ENCODE peak calls at places on chromosomes 6 and 20, in five cellular contexts. One of them, this sample, is unnamed. For H3K27me3, the result is how much of the 10 kb centered on the place peaks cover.

GRCh38 chr6:125742433-125743120 is 6.9 kb upstream of the HEY2 start:
- DNase-seq in neural progenitor cell: no peak
- DNase-seq in A673: no peak
- DNase-seq in neuronal stem cell: no peak
- DNase-seq in colonic mucosa: no peak
- DNase-seq in this sample: no peak

GRCh38 chr20:44021186-44021585 is 106.5 kb downstream of the TOX2 start:
- DNase-seq in A673: no peak
- DNase-seq in neuronal stem cell: no peak
- DNase-seq in colonic mucosa: no peak
- DNase-seq in neural progenitor cell: no peak
- DNase-seq in this sample: no peak

GRCh38 chr6:52724041-52724405 is 39.3 kb downstream of the GSTA2 start:
- DNase-seq in colonic mucosa: no peak
- DNase-seq in neural progenitor cell: no peak
- DNase-seq in A673: no peak
- DNase-seq in neuronal stem cell: no peak
- DNase-seq in this sample: no peak

GRCh38 chr6:74100719-74101287 is 404.8 kb downstream of the CD109 start:
- DNase-seq in colonic mucosa: no peak
- DNase-seq in neural progenitor cell: no peak
- DNase-seq in neuronal stem cell: no peak
- DNase-seq in A673: peak
- DNase-seq in this sample: no peak

GRCh38 chr20:23061713-23062561 is 12.5 kb upstream of the THBD start:
- DNase-seq in neural progenitor cell: peak
- DNase-seq in A673: peak
- DNase-seq in colonic mucosa: no peak
- DNase-seq in neuronal stem cell: no peak
- DNase-seq in this sample: no peak

GRCh38 chr6:21773199-21773974 is 179.8 kb downstream of the SOX4 start:
- DNase-seq in neuronal stem cell: no peak
- DNase-seq in colonic mucosa: no peak
- DNase-seq in neural progenitor cell: no peak
- DNase-seq in A673: no peak
- DNase-seq in this sample: peak

GRCh38 chr20:12058201-12058600 is 140.5 kb downstream of the BTBD3 start:
- DNase-seq in neural progenitor cell: no peak
- DNase-seq in A673: peak
- DNase-seq in neuronal stem cell: no peak
- DNase-seq in colonic mucosa: no peak
- DNase-seq in this sample: no peak

GRCh38 chr6:21742238-21742660 is 148.7 kb downstream of the SOX4 start:
- DNase-seq in neural progenitor cell: no peak
- DNase-seq in neuronal stem cell: no peak
- DNase-seq in A673: peak
- DNase-seq in colonic mucosa: no peak
- DNase-seq in this sample: no peak

GRCh38 chr6:2900821-2901644 is 2.1 kb downstream of the SERPINB9 start:
- DNase-seq in colonic mucosa: no peak
- DNase-seq in neuronal stem cell: no peak
- DNase-seq in neural progenitor cell: no peak
- DNase-seq in A673: no peak
- DNase-seq in this sample: no peak

GRCh38 chr6:163926642-163927041 is 512.1 kb downstream of the QKI start:
- DNase-seq in neuronal stem cell: no peak
- DNase-seq in A673: no peak
- DNase-seq in colonic mucosa: no peak
- DNase-seq in neural progenitor cell: no peak
- DNase-seq in this sample: no peak

GRCh38 chr20:44166477-44166876 is 20.5 kb downstream of the JPH2 start:
- DNase-seq in A673: peak
- DNase-seq in neural progenitor cell: no peak
- DNase-seq in colonic mucosa: no peak
- DNase-seq in neuronal stem cell: no peak
- DNase-seq in this sample: no peak

GRCh38 chr6:99348823-99349619 is 453 bp downstream of the FAXC start:
- DNase-seq in neuronal stem cell: peak
- DNase-seq in colonic mucosa: no peak
- DNase-seq in A673: peak
- DNase-seq in neural progenitor cell: no peak
- DNase-seq in this sample: no peak

GRCh38 chr6:90714319-90714718 is 127.4 kb upstream of the MAP3K7 start:
- DNase-seq in neural progenitor cell: no peak
- DNase-seq in A673: no peak
- DNase-seq in colonic mucosa: no peak
- DNase-seq in neuronal stem cell: no peak
- DNase-seq in this sample: no peak

GRCh38 chr20:53691060-53691810 is 97.6 kb upstream of the ZNF217 start:
- DNase-seq in A673: no peak
- DNase-seq in neuronal stem cell: no peak
- DNase-seq in neural progenitor cell: no peak
- DNase-seq in colonic mucosa: no peak
- DNase-seq in this sample: no peak

GRCh38 chr6:117448732-117449131 is 23.0 kb upstream of the ROS1 start:
- DNase-seq in A673: peak
- DNase-seq in neuronal stem cell: no peak
- DNase-seq in neural progenitor cell: no peak
- DNase-seq in colonic mucosa: no peak
- DNase-seq in this sample: no peak

GRCh38 chr20:63025534-63026331 is 19.0 kb upstream of the BHLHE23 start:
- DNase-seq in A673: peak
- DNase-seq in colonic mucosa: no peak
- DNase-seq in neuronal stem cell: no peak
- DNase-seq in neural progenitor cell: no peak
- DNase-seq in this sample: no peak

GRCh38 chr20:10731190-10731955 is 57.6 kb upstream of the JAG1 start:
- DNase-seq in neural progenitor cell: no peak
- DNase-seq in colonic mucosa: no peak
- DNase-seq in neuronal stem cell: no peak
- DNase-seq in A673: no peak
- DNase-seq in this sample: no peak

GRCh38 chr20:38563802-38564431 is 17.1 kb upstream of the ADIG start:
- DNase-seq in A673: no peak
- DNase-seq in neural progenitor cell: no peak
- DNase-seq in neuronal stem cell: no peak
- DNase-seq in colonic mucosa: no peak
- DNase-seq in this sample: no peak
- H3K27me3 ChIP-seq in A673: under half
- H3K27me3 ChIP-seq in neural progenitor cell: under half
- H3K27me3 ChIP-seq in neuronal stem cell: under half
- H3K27me3 ChIP-seq in colonic mucosa: under half
- H3K27me3 ChIP-seq in this sample: under half

GRCh38 chr20:26208296-26209091 is 511.8 kb upstream of the ZNF337 start:
- DNase-seq in neuronal stem cell: peak
- DNase-seq in colonic mucosa: no peak
- DNase-seq in neural progenitor cell: peak
- DNase-seq in A673: no peak
- DNase-seq in this sample: no peak

GRCh38 chr20:26205350-26205749 is 508.7 kb upstream of the ZNF337 start:
- DNase-seq in A673: no peak
- DNase-seq in colonic mucosa: no peak
- DNase-seq in neuronal stem cell: no peak
- DNase-seq in neural progenitor cell: no peak
- DNase-seq in this sample: no peak

GRCh38 chr20:26209171-26209941 is 512.7 kb upstream of the ZNF337 start:
- DNase-seq in neural progenitor cell: peak
- DNase-seq in neuronal stem cell: peak
- DNase-seq in A673: peak
- DNase-seq in colonic mucosa: no peak
- DNase-seq in this sample: no peak

GRCh38 chr20:26207237-26207966 is 510.7 kb upstream of the ZNF337 start:
- DNase-seq in neural progenitor cell: no peak
- DNase-seq in neuronal stem cell: no peak
- DNase-seq in colonic mucosa: no peak
- DNase-seq in A673: no peak
- DNase-seq in this sample: no peak
- H3K27me3 ChIP-seq in neural progenitor cell: half or more
- H3K27me3 ChIP-seq in neuronal stem cell: under half
- H3K27me3 ChIP-seq in colonic mucosa: under half
- H3K27me3 ChIP-seq in A673: under half
- H3K27me3 ChIP-seq in this sample: under half

GRCh38 chr6:158522616-158523015 is 37.3 kb upstream of the TMEM181 start:
- DNase-seq in neural progenitor cell: no peak
- DNase-seq in A673: no peak
- DNase-seq in neuronal stem cell: no peak
- DNase-seq in colonic mucosa: no peak
- DNase-seq in this sample: no peak
- H3K27me3 ChIP-seq in neural progenitor cell: under half
- H3K27me3 ChIP-seq in A673: under half
- H3K27me3 ChIP-seq in neuronal stem cell: under half
- H3K27me3 ChIP-seq in colonic mucosa: under half
- H3K27me3 ChIP-seq in this sample: under half

DNA sequence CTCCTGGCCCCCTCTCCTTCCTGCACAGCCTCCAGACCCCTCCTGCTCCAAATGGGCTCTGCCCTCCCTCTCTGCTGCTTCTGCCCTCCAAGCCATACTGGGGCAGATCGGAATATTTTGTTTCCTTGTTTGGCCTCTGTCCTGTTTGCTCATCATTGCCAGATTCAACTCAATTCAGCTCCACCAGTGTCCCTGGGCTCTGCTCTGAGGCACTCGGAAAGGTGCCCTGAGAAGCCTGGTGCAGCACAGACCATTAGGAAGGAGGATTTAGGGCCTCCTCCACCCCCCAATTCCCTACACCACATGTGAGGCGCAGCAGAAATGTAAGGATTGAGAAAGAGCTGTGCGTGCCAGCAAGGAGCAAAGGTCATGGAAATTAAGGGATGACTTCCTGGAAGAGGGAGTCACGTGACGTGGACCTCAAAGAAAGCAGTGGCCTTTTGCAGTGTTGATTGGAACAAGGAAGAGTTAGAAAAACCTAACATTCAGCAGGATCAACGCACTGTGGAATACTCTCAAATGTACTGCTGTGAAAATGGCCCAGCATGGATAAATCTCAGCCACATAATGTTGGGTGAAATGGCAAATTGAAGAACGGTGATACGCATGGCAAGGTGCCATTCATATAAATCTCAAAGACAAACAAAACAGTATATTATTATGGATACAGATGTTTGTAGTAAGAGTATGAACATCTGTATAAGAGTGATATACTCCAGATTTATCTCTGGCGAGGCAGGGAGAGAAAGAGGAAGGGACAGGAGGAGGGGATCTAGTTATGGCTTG is 229.5 kb upstream of the RNF24 start:
- DNase-seq in neural progenitor cell: no peak
- DNase-seq in neuronal stem cell: no peak
- DNase-seq in A673: no peak
- DNase-seq in colonic mucosa: peak
- DNase-seq in this sample: no peak
- H3K27me3 ChIP-seq in neural progenitor cell: half or more
- H3K27me3 ChIP-seq in neuronal stem cell: under half
- H3K27me3 ChIP-seq in A673: under half
- H3K27me3 ChIP-seq in colonic mucosa: under half
- H3K27me3 ChIP-seq in this sample: under half

This sample was measured in HAP-1.